ENCODE peak calls at places on chromosomes 7 and 10, in four cellular contexts. W, T, S and K are unnamed samples.

GRCh38 chr7:75696263-75697037 is 42.3 kb downstream of the HIP1 start:
- DNase-seq in W (no peak), T (no peak), S (no peak), K (no peak)

GRCh38 chr10:17768506-17768905 is 16.5 kb downstream of the TMEM236 start:
- DNase-seq in W (no peak), T (no peak), S (no peak), K (no peak)

GRCh38 chr7:83178066-83178465 is 15.4 kb upstream of the PCLO start:
- DNase-seq in W (no peak), T (no peak), S (no peak), K (no peak)

GRCh38 chr7:117124585-117125220 is 171.4 kb downstream of the ST7 start:
- DNase-seq in W (peak; percentile 53), T (peak; percentile 86), S (peak; percentile 28), K (peak; percentile 1)

GRCh38 chr7:35875292-35875691 is 74.4 kb downstream of the SEPTIN7 start:
- DNase-seq in W (no peak), T (no peak), S (no peak), K (no peak)

GRCh38 chr10:12531305-12531738 is 182.0 kb downstream of the CAMK1D start:
- DNase-seq in W (no peak), T (peak; percentile 21), S (peak; percentile 66), K (no peak)

GRCh38 chr10:101965075-101965765 is 90.8 kb downstream of the ARMH3 start:
- DNase-seq in W (no peak), T (no peak), S (no peak), K (no peak)

GRCh38 chr7:107644704-107645083 is 15.9 kb upstream of the SLC26A4 start:
- DNase-seq in W (no peak), T (no peak), S (no peak), K (no peak)

DNA sequence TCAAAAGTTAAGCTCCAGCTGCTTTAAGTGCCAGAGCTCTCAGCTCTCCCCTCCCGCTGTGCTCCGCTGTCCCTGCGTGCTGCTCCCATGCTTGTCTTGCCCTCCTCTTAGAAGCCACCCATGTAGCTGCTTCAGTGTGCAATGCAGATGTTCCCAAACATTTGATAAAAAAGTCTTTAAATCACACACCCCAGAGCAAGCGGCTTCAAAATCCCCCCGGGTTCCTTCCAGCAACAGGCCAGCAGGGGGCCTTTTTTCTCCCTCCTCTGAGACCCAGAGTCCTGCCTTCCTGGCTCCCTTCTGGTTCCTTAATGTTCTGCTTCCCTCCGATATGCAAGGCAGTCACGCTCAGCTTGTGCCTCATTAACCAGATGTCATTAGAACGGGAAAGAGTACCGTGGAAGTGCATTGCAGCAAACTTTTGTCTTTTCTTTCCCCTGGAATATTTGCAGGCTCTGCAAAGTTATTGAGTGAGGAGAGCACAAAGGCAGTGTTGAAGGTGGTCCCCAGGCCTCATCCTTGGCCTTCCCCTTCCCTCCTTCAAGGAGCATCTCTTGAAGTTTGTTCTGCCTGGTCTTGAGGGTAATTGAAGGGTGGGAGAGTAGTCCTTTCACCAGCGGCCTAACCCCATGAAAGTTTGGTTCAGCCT is 25.5 kb downstream of the LDB3 start:
- DNase-seq in W (peak; percentile 24), T (peak; percentile 28), S (peak; percentile 64), K (no peak)
- TF ChIP-seq POLR2A in W (no peak), T (no peak), S (no peak), K (no peak)

DNA sequence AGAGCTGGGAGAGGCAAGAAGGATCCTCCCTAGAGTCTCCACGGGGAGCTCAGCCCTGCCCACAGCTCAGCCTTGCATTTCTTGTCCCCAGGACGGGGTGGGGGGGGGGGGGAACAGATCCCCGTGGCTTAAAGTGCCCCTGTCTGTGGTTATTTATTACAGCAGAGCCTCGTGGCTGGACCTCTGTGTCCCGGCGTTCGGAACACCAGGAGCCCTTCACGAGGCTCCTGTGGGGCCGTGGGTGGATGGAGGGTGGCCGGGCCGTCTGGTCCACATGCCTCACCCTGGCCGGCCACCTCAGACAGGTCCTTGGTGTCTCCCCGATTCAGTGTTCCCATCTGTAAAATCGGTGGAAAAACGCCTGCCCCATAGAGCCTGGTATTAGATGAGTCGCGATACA is 37.9 kb downstream of the FAM20C start:
- DNase-seq in W (no peak), T (no peak), S (no peak), K (no peak)
- H3K4me1 ChIP-seq in W (peaks cover 43% of the 10 kb centered on the region), T (peaks cover 28% of the 10 kb centered on the region), S (peaks cover 25% of the 10 kb centered on the region), K (peaks cover 10% of the 10 kb centered on the region)

DNA sequence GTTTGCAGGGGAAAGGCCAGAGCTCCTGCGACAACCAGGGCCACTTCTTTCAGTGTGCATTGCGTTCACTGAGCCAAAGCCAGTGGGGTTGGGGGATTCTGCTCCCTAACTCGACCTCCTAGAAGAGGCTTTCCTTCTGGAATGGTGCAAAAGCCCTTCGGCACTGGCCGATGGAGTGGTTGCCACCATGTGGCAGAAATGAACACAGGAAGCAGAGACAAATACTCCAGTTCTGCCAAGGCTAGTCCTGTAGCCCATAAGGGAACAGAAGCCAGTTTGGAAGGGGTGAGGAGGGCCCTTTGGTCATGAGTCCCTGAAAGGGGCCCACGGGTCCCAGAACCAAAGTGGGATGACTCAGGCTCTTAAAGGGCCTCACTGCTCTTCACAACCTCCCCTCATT is 29.7 kb upstream of the ACSL5 start:
- DNase-seq in W (no peak), T (no peak), S (no peak), K (no peak)
- TF ChIP-seq CTCF in W (no peak), T (no peak), S (no peak), K (no peak)

GRCh38 chr7:100978300-100978699 is 8.9 kb downstream of the MUC12 start:
- DNase-seq in W (no peak), T (no peak), S (no peak), K (no peak)

GRCh38 chr7:100971111-100972001 is 2.0 kb downstream of the MUC12 start:
- DNase-seq in W (no peak), T (no peak), S (no peak), K (no peak)

GRCh38 chr7:100974021-100974420 is 4.7 kb downstream of the MUC12 start:
- DNase-seq in W (no peak), T (peak; percentile 75), S (no peak), K (no peak)

GRCh38 chr7:100972002-100972347 is 2.6 kb downstream of the MUC12 start:
- DNase-seq in W (no peak), T (no peak), S (no peak), K (no peak)

GRCh38 chr7:100975391-100975821 is 6.0 kb downstream of the MUC12 start:
- DNase-seq in W (no peak), T (no peak), S (no peak), K (no peak)
- TF ChIP-seq POLR2A in W (no peak), T (no peak), S (no peak), K (no peak)

GRCh38 chr7:157690833-157691382 is 354.1 kb downstream of the DNAJB6 start:
- DNase-seq in W (no peak), T (no peak), S (peak; percentile 32), K (no peak)

GRCh38 chr7:157688439-157689268 is 351.9 kb downstream of the DNAJB6 start:
- DNase-seq in W (no peak), T (no peak), S (no peak), K (no peak)

GRCh38 chr7:157691521-157692155 is 354.8 kb downstream of the DNAJB6 start:
- DNase-seq in W (no peak), T (no peak), S (no peak), K (no peak)

GRCh38 chr7:157689269-157690057 is 352.7 kb downstream of the DNAJB6 start:
- DNase-seq in W (no peak), T (no peak), S (no peak), K (no peak)

GRCh38 chr7:157690058-157690832 is 353.4 kb downstream of the DNAJB6 start:
- DNase-seq in W (no peak), T (no peak), S (no peak), K (no peak)
- H3K4me1 ChIP-seq in W (no peaks in the 10 kb centered on the region), T (no peaks in the 10 kb centered on the region), S (peaks cover 2% of the 10 kb centered on the region), K (peaks cover 6% of the 10 kb centered on the region)